ENCODE peak calls at places on chromosomes 13 and 19, in ten cellular contexts. L is body of pancreas, E is A673, N is spleen, T is endodermal cell, H is stomach, V is mammary epithelial cell, R is A549, X is Peyer's patch, A is mucosa of descending colon. K is an unnamed sample.

GRCh38 chr13:51479199-51479523 is 26.3 kb upstream of the INTS6 start:
- DNase-seq in L (no peak), E (no peak), N (no peak), T (no peak), H (no peak), V (peak; percentile 60), R (no peak), X (no peak), A (no peak), K (no peak)

GRCh38 chr13:28140433-28141125 is 2.2 kb downstream of the PAN3 start:
- DNase-seq in L (no peak), E (peak; percentile 24), N (no peak), T (peak; percentile 74), H (no peak), V (no peak), R (no peak), X (no peak), A (no peak), K (no peak)

GRCh38 chr13:46492946-46493345 is 60.0 kb upstream of the LRCH1 start:
- DNase-seq in L (no peak), E (peak; percentile 74), N (no peak), T (no peak), H (no peak), V (peak; percentile 16), R (peak; percentile 11), X (no peak), A (no peak), K (no peak)

GRCh38 chr13:83007226-83007625 is 875.0 kb downstream of the SLITRK1 start:
- DNase-seq in L (no peak), E (no peak), N (no peak), T (no peak), H (no peak), V (peak; percentile 20), R (no peak), X (no peak), A (no peak), K (no peak)

GRCh38 chr19:51688665-51689571 is 4.2 kb upstream of the SPACA6 start:
- DNase-seq in L (peak; percentile 86), E (peak; percentile 94), N (peak; percentile 84), T (peak; percentile 95), H (peak; percentile 88), V (peak; percentile 94), R (peak; percentile 71), X (peak; percentile 31), A (peak; percentile 80), K (peak; percentile 74)

GRCh38 chr19:49637865-49638350 is 2.0 kb downstream of the RRAS start:
- DNase-seq in L (peak; percentile 68), E (peak; percentile 81), N (peak; percentile 91), T (peak; percentile 88), H (peak; percentile 85), V (peak; percentile 78), R (peak; percentile 87), X (no peak), A (peak; percentile 93), K (peak; percentile 46)

GRCh38 chr13:94860981-94861407 is 148.6 kb upstream of the SOX21 start:
- DNase-seq in L (no peak), E (peak; percentile 32), N (no peak), T (no peak), H (no peak), V (no peak), R (no peak), X (no peak), A (no peak), K (no peak)

GRCh38 chr13:102651392-102651791 is 43.5 kb downstream of the METTL21C start:
- DNase-seq in L (no peak), E (peak; percentile 19), N (no peak), T (no peak), H (no peak), V (peak; percentile 5), R (no peak), X (no peak), A (no peak), K (no peak)

GRCh38 chr13:110323172-110323851 is 16.2 kb downstream of the COL4A2 start:
- DNase-seq in L (no peak), E (peak; percentile 41), N (no peak), T (peak; percentile 71), H (no peak), V (no peak), R (no peak), X (no peak), A (no peak), K (no peak)

GRCh38 chr19:28076628-28077027 is 1136.3 kb downstream of the UQCRFS1 start:
- DNase-seq in L (no peak), E (no peak), N (no peak), T (no peak), H (no peak), V (no peak), R (no peak), X (no peak), A (no peak), K (no peak)

DNA sequence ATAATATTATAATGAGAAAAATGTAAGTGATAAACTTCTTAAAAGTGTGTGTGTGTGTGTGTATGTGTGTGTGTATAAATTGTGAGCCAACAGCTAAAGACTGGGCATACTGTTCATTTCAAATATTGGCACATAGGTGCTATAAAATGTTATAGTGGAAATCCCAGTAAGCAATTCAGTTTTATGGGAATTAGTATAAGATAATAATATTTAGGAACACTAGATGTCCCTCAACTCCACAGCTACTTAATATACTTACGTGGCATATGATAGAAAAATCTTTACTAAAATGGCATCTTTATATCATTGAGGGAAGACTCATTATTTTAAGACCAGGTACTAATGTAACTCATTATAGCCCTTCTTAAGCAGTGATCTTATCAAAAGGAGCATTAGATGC is 266.3 kb downstream of the MAB21L1 start:
- DNase-seq in L (no peak), E (no peak), N (no peak), T (no peak), H (no peak), V (no peak), R (no peak), X (no peak), A (no peak), K (no peak)
- TF ChIP-seq CTCF in L (no peak), E (no peak), N (no peak), T (no peak), H (no peak), V (no peak), R (peak; percentile 7), X (no peak), A (no peak), K (no peak)

DNA sequence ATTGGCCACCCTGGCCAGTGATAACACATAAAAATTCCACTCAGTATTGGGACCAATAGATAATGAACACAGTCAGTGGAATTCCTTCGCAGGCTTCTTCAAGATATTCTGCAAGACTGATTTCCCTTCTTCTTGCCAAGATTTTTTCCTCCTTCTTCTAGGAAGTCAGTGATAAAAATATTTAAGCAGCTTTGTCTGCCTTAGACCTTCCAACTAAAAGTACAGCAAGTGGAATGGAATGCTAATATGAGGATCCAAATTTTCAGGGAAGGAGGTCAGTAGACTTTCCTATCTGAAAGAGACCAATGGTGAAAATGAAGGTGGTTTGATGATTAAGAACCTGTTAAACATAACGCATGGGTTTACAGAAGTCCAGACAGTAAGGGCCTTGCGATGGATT is 9.6 kb downstream of the STARD13 start:
- DNase-seq in L (no peak), E (no peak), N (no peak), T (no peak), H (no peak), V (no peak), R (no peak), X (no peak), A (no peak), K (no peak)
- H3K4me1 ChIP-seq in L (peaks cover 94% of the 10 kb centered on the region), E (peaks cover 96% of the 10 kb centered on the region), N (no peaks in the 10 kb centered on the region), T (no peaks in the 10 kb centered on the region), H (peaks cover 92% of the 10 kb centered on the region), V (peaks cover 44% of the 10 kb centered on the region), R (peaks cover 73% of the 10 kb centered on the region), X (peaks cover 4% of the 10 kb centered on the region), A (peaks cover 40% of the 10 kb centered on the region), K (peaks cover 46% of the 10 kb centered on the region)

DNA sequence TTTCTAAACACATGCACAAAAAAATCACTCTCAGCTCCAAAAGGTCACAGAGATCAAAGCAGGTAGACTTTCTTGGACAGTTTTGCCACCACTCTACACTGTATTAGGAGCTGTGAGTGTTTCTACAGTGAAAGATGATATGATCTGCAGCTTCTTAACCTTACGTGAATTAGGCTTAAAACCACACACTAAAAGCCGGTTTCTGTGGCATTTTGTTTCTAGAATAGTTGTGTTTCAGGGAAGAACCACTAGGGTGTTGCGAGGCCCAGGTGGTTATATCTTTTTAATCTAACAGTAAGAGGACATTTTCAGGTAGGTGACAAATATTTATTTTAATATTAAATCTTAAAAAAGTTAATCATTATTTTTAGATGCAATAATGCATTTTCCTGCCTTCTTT is 216.4 kb downstream of the KLF5 start:
- DNase-seq in L (no peak), E (peak; percentile 11), N (no peak), T (no peak), H (no peak), V (no peak), R (no peak), X (no peak), A (no peak), K (no peak)
- TF ChIP-seq CTCF in L (no peak), E (no peak), N (no peak), T (peak; percentile 65), H (no peak), V (no peak), R (no peak), X (no peak), A (no peak), K (no peak)

DNA sequence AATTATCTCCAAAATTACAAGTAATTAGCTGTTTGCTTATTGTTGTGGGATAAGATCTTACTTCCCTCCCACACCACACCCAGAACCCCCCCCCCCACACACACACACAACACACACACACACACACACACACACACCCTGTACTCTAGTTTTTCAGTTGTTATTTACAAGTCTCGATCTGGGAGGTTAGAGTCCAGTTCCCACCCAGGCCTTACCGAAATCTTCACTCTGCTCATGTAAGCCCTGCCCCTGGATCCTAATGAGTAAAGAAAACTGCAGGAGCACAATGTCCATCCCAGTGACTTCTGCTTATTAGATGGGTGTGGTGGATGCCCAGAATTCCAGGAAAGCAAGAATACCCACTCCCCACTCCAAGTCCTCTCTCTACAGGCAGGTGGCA is 23.0 kb downstream of the STARD13 start:
- DNase-seq in L (no peak), E (no peak), N (no peak), T (no peak), H (no peak), V (no peak), R (no peak), X (no peak), A (no peak), K (no peak)
- H3K4me1 ChIP-seq in L (peaks cover 69% of the 10 kb centered on the region), E (peaks cover 91% of the 10 kb centered on the region), N (no peaks in the 10 kb centered on the region), T (no peaks in the 10 kb centered on the region), H (peaks cover 95% of the 10 kb centered on the region), V (peaks cover 36% of the 10 kb centered on the region), R (peaks cover 55% of the 10 kb centered on the region), X (no peaks in the 10 kb centered on the region), A (peaks cover 14% of the 10 kb centered on the region), K (peaks cover 3% of the 10 kb centered on the region)

DNA sequence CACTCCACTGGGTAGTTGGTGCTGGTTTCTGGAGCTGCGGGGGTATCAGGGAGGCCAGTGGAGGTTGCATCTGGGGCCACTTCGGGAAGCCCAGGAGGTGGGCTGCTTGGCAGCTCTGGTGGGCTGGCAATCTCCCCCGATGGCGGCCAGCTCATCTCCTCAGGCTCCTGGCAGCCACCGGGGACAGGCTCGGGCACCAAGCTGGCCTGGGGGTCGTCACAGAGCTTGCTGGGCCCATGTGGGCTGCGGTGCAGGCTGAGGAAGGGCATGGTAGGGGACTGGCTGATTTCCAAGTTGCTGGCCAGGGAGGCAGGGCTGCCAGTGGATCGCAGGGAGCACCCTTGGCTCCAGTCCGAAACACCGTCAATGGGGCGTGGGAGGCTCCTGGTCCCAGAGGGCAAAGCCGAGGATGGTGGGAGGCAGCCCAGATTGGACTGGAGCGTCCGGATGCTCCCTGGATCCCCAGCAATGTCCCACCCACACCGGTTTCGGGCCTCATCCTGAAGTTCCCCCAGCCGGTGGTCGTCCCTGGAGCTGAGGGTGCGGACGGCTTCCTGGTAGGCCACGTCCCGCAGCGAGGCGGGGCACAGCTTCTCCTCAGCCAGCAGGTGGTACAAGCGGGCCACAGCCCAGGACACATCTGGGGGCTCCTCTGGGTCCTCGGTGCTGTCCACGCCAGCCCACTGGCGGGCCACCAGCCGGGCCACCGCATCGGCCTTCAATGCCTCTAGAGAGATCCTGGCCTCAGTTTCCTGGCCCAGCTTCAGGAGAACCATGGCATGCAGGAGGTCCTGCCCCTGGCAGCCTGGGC is 13.8 kb downstream of the TICAM1 start:
- DNase-seq in L (no peak), E (no peak), N (no peak), T (no peak), H (peak; percentile 61), V (no peak), R (no peak), X (no peak), A (no peak), K (no peak)
- TF ChIP-seq CTCF in L (no peak), E (no peak), N (no peak), T (no peak), H (no peak), V (no peak), R (no peak), X (no peak), A (no peak), K (no peak)

K was measured in Caco-2.